ENCODE peak calls at places on chromosome 9, in four cellular contexts. L, P, C and V are unnamed samples.

GRCh38 chr9:35844628-35845301 is 15.7 kb downstream of the TMEM8B start:
- DNase-seq in L (no peak), P (no peak), C (no peak), V (peak)

GRCh38 chr9:86246752-86247161 is 12.7 kb downstream of the C9orf153 start:
- DNase-seq in L (no peak), P (peak), C (no peak), V (no peak)

GRCh38 chr9:120505186-120505585 is 74.8 kb downstream of the CDK5RAP2 start:
- DNase-seq in L (no peak), P (no peak), C (no peak), V (no peak)

GRCh38 chr9:38358390-38359296 is 33.9 kb upstream of the ALDH1B1 start:
- DNase-seq in L (no peak), P (peak), C (no peak), V (no peak)

GRCh38 chr9:16782490-16782889 is 88.0 kb downstream of the BNC2 start:
- DNase-seq in L (no peak), P (no peak), C (no peak), V (no peak)

GRCh38 chr9:127360829-127361228 is 36.1 kb upstream of the SLC2A8 start:
- DNase-seq in L (peak), P (peak), C (peak), V (peak)

GRCh38 chr9:125359011-125359410 is 97.4 kb downstream of the GAPVD1 start:
- DNase-seq in L (no peak), P (no peak), C (no peak), V (no peak)

GRCh38 chr9:133604856-133605255 is 4.3 kb downstream of the FAM163B start:
- DNase-seq in L (no peak), P (no peak), C (no peak), V (no peak)

GRCh38 chr9:82938426-82938825 is 124.5 kb downstream of the RASEF start:
- DNase-seq in L (no peak), P (no peak), C (no peak), V (no peak)

GRCh38 chr9:134486127-134486995 is 155.2 kb upstream of the COL5A1 start:
- DNase-seq in L (no peak), P (no peak), C (no peak), V (no peak)

GRCh38 chr9:134689320-134690181 is 47.9 kb downstream of the COL5A1 start:
- DNase-seq in L (peak), P (peak), C (peak), V (peak)

GRCh38 chr9:137479315-137479861 is 20.3 kb upstream of the NSMF start:
- DNase-seq in L (no peak), P (no peak), C (no peak), V (no peak)

GRCh38 chr9:13113751-13114150 is 165.7 kb downstream of the MPDZ start:
- DNase-seq in L (no peak), P (no peak), C (no peak), V (no peak)

GRCh38 chr9:131839281-131840084 is 99.6 kb upstream of the RAPGEF1 start:
- DNase-seq in L (no peak), P (no peak), C (no peak), V (no peak)

GRCh38 chr9:136052991-136053756 is 41.9 kb downstream of the NACC2 start:
- DNase-seq in L (no peak), P (peak), C (no peak), V (no peak)

GRCh38 chr9:132694144-132694543 is 23.9 kb downstream of the GTF3C4 start:
- DNase-seq in L (no peak), P (no peak), C (peak), V (peak)

GRCh38 chr9:32707326-32707725 is 71.9 kb upstream of the TAF1L start:
- DNase-seq in L (no peak), P (no peak), C (no peak), V (no peak)

GRCh38 chr9:100505564-100506159 is 32.7 kb downstream of the TMEFF1 start:
- DNase-seq in L (peak), P (peak), C (peak), V (peak)

GRCh38 chr9:121107041-121107440 is 32.3 kb downstream of the CNTRL start:
- DNase-seq in L (no peak), P (peak), C (peak), V (peak)

GRCh38 chr9:90300901-90301688 is 341.5 kb downstream of the DIRAS2 start:
- DNase-seq in L (peak), P (no peak), C (no peak), V (peak)

GRCh38 chr9:134438204-134438788 is 112.0 kb downstream of the RXRA start:
- DNase-seq in L (no peak), P (peak), C (no peak), V (no peak)

GRCh38 chr9:36093384-36093783 is 43.1 kb upstream of the GLIPR2 start:
- DNase-seq in L (no peak), P (no peak), C (no peak), V (no peak)

GRCh38 chr9:131179561-131180219 is 54.3 kb downstream of the NUP214 start:
- DNase-seq in L (no peak), P (no peak), C (no peak), V (no peak)

GRCh38 chr9:93649610-93650261 is 73.4 kb downstream of the PHF2 start:
- DNase-seq in L (no peak), P (no peak), C (no peak), V (no peak)

GRCh38 chr9:21590058-21590996 is 108.2 kb upstream of the IFNE start:
- DNase-seq in L (no peak), P (no peak), C (no peak), V (no peak)

GRCh38 chr9:30846644-30847043 is 1537.8 kb upstream of the ACO1 start:
- DNase-seq in L (no peak), P (no peak), C (no peak), V (no peak)

GRCh38 chr9:21777701-21778100 is 24.7 kb upstream of the MTAP start:
- DNase-seq in L (no peak), P (no peak), C (no peak), V (no peak)

GRCh38 chr9:82670726-82671125 is 392.2 kb downstream of the RASEF start:
- DNase-seq in L (no peak), P (no peak), C (no peak), V (no peak)

GRCh38 chr9:128271112-128271511 is 4.7 kb downstream of the GOLGA2 start:
- DNase-seq in L (no peak), P (no peak), C (no peak), V (no peak)

DNA sequence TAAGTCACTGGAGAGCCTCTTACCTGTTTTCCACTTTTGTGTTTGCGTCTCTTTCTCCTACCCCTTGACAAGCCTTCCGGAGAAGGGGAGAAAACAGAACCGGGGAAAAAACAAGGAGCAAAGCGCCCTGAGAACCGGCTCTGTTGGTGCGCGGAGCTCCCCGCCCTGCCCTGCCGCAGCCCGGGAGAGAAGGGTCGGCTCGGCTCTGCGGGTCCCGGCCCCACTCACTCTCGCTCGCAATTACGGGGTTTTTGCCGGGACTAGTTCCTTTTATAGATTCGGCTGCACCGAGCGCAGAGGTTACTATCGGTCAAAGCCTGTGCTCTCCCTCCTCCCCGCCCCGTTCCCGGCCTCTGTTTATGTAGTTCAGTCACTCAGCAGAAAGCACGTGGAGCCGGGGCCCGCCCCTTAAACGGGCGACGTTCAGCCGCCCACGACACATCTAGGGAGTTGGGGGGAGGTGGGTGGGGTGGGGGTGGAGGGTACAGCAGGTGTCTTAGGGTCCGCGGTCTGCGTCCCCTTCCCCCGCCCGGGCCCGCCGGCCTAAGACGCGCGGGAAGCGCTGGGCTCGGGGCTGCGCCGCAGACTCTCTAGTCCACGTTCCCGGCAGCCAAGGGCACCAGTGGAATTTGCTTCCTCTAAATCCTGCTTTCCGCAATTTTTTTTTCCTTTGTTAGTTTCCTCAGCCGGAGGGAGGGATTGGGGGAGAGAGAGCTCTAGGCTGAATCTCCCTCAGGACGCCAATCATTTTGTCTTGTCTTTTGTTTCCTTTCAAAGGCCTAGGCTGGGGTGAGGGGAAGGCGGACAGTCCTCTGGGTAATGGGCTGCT is at the start of gene ABCA1:
- DNase-seq in L (no peak), P (peak), C (peak), V (peak)
- TF ChIP-seq PHF8 in L (peak), P (peak), C (no peak), V (no peak)

GRCh38 chr9:124255222-124255621 is 2.5 kb upstream of the NEK6 start:
- DNase-seq in L (no peak), P (no peak), C (no peak), V (no peak)

GRCh38 chr9:124251188-124251587 is 6.6 kb upstream of the NEK6 start:
- DNase-seq in L (no peak), P (no peak), C (no peak), V (no peak)

GRCh38 chr9:124254261-124254682 is 3.5 kb upstream of the NEK6 start:
- DNase-seq in L (no peak), P (no peak), C (no peak), V (no peak)

GRCh38 chr9:124248992-124249391 is 8.8 kb upstream of the NEK6 start:
- DNase-seq in L (no peak), P (no peak), C (no peak), V (no peak)

GRCh38 chr9:124251605-124252366 is 6.0 kb upstream of the NEK6 start:
- DNase-seq in L (no peak), P (no peak), C (no peak), V (no peak)
- TF ChIP-seq MAX in L (no peak), P (no peak), C (no peak), V (no peak)

DNA sequence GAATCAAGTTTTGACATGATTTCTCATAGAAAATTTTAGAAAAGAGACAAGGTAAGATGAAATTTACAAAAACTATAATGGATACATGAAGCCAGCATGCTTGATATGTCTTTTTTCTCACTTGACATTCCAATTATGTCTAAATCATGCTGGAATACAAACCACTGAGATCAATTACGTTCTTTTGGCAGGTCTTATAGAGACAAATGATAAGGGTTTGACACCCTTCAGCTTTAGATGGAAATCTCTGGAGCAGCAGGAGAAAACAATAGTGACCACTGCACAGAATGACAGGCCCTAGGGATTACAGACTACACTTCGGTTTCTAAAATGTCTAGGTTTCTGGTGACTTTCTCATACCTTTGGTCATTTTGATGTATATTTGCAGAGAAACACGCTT is 342.9 kb downstream of the TRPM3 start:
- DNase-seq in L (no peak), P (no peak), C (no peak), V (no peak)
- TF ChIP-seq EP300 in L (no peak), P (no peak), C (no peak), V (no peak)

GRCh38 chr9:119094086-119094485 is 275.1 kb downstream of the BRINP1 start:
- DNase-seq in L (no peak), P (no peak), C (no peak), V (no peak)
- TF ChIP-seq PHF8 in L (no peak), P (no peak), C (no peak), V (no peak)

DNA sequence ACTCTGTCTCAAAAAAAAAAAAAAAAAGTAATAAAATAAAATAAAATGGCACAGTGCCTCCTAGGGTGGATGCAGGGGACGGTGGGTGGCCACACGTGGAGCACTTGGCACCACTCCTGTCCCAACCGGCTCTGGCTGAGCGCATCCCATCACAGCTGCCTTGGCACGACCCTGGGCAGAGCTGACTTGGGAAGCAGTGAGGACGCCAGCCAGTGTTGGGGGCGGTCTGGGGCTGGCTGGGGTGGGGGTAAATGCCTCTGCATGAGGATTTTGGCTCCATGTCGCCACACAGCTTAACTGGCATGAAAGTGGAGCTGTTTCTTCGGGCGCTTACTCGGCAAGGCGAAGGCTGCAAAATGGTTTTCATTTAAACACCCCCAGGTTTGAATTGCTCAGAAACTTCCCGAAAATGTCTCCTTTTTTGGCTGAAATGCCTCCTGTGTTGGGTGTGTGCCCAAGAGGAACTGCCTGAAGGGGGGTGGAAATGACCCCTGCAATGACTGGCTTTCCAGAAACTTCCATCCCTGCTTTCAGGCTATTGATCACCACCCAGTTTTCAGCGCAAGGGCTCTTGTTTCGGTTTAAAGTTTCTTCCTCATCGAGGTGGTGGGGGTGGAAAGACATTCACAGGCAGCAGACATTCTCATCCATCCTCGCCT is 38.3 kb downstream of the PTGES start:
- DNase-seq in L (no peak), P (no peak), C (no peak), V (no peak)
- TF ChIP-seq MAX in L (no peak), P (no peak), C (no peak), V (no peak)

GRCh38 chr9:5851445-5851844 is 18.5 kb upstream of the ERMP1 start:
- DNase-seq in L (no peak), P (no peak), C (no peak), V (no peak)
- TF ChIP-seq EP300 in L (no peak), P (no peak), C (peak), V (no peak)

GRCh38 chr9:112486221-112487007 is at the start of gene KIAA1958:
- DNase-seq in L (peak), P (peak), C (peak), V (peak)

GRCh38 chr9:112489876-112490661 is 3.4 kb downstream of the KIAA1958 start:
- DNase-seq in L (no peak), P (peak), C (no peak), V (no peak)

GRCh38 chr9:112487008-112487798 is 576 bp downstream of the KIAA1958 start:
- DNase-seq in L (no peak), P (peak), C (peak), V (peak)

GRCh38 chr9:112489039-112489546 is 2.5 kb downstream of the KIAA1958 start:
- DNase-seq in L (no peak), P (peak), C (no peak), V (no peak)

DNA sequence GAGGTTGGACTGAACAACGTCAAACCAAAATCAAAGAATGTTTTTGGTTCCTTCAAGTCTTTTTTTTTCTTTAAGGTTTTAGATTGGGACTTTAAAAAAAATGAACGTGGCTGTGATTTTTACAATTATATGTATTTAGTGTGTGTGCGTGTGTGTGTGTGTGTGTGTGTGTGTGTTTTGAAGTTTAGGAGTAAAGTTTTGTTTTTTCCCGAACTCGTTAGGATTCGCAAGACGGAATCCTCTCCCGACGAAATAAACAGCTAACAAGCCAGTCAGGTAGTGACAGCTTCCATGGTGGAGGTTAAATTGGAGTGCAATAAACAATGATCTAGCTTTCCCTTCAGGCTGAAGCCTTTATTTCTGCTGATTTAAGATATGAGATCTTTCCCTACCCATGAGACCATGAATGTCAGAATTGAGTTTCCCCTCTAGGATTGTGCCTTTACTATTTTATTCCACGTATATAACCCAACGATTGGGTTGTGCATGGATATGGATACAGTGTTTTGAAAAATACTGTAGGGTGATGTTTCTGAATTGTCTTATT is 1.2 kb downstream of the KIAA1958 start:
- DNase-seq in L (no peak), P (no peak), C (peak), V (no peak)
- TF ChIP-seq PHF8 in L (no peak), P (no peak), C (no peak), V (no peak)